ENCODE peak calls at places on chromosomes 12 and 14, in seven cellular contexts. Z is ELF-1, E is ovary, P is T-cell, W is psoas muscle, Y is activated T-cell treated with anti-CD3 and anti-CD28 coated beads for 4 hours, F is neural progenitor cell. M is an unnamed sample.

GRCh38 chr12:108930155-108930554 is 50.3 kb downstream of the DAO start:
- DNase-seq in Z (no peak), E (no peak), P (no peak), W (no peak), Y (no peak), F (no peak), M (no peak)

GRCh38 chr12:6273931-6274687 is 36.4 kb upstream of the PLEKHG6 start:
- DNase-seq in Z (peak), E (no peak), P (no peak), W (no peak), Y (no peak), F (peak), M (no peak)

GRCh38 chr14:59146484-59146883 is 42.0 kb upstream of the DAAM1 start:
- DNase-seq in Z (no peak), E (no peak), P (no peak), W (no peak), Y (no peak), F (no peak), M (no peak)

GRCh38 chr12:109824731-109825130 is 8.5 kb downstream of the TRPV4 start:
- DNase-seq in Z (no peak), E (no peak), P (no peak), W (no peak), Y (no peak), F (no peak), M (no peak)

GRCh38 chr12:7219599-7220243 is 30.2 kb downstream of the PEX5 start:
- DNase-seq in Z (peak), E (peak), P (peak), W (peak), Y (peak), F (peak), M (peak)

GRCh38 chr14:92563359-92563758 is 49.8 kb downstream of the RIN3 start:
- DNase-seq in Z (no peak), E (no peak), P (no peak), W (no peak), Y (no peak), F (no peak), M (no peak)

GRCh38 chr14:55129428-55130193 is 559 bp downstream of the LGALS3 start:
- DNase-seq in Z (no peak), E (peak), P (peak), W (peak), Y (peak), F (peak), M (peak)

GRCh38 chr12:8950702-8951478 is 1.4 kb upstream of the M6PR start:
- DNase-seq in Z (no peak), E (no peak), P (no peak), W (no peak), Y (no peak), F (no peak), M (no peak)

GRCh38 chr12:95532851-95533250 is 18.4 kb downstream of the USP44 start:
- DNase-seq in Z (no peak), E (no peak), P (no peak), W (no peak), Y (no peak), F (no peak), M (peak)

GRCh38 chr14:69652942-69653680 is 41.7 kb downstream of the SUSD6 start:
- DNase-seq in Z (no peak), E (no peak), P (no peak), W (no peak), Y (no peak), F (no peak), M (peak)

GRCh38 chr12:95195122-95195521 is 22.1 kb downstream of the FGD6 start:
- DNase-seq in Z (no peak), E (no peak), P (no peak), W (no peak), Y (no peak), F (no peak), M (no peak)

GRCh38 chr12:102765736-102766135 is 151.3 kb downstream of the PAH start:
- DNase-seq in Z (no peak), E (no peak), P (no peak), W (no peak), Y (no peak), F (no peak), M (peak)

GRCh38 chr14:76329150-76329881 is 46.6 kb upstream of the ESRRB start:
- DNase-seq in Z (peak), E (no peak), P (no peak), W (no peak), Y (no peak), F (peak), M (no peak)

GRCh38 chr12:117045175-117045997 is 53.8 kb downstream of the TESC start:
- DNase-seq in Z (peak), E (no peak), P (no peak), W (no peak), Y (no peak), F (no peak), M (peak)

GRCh38 chr14:66094001-66094727 is 392.0 kb upstream of the CCDC196 start:
- DNase-seq in Z (no peak), E (no peak), P (no peak), W (no peak), Y (no peak), F (no peak), M (no peak)

GRCh38 chr12:124379938-124380754 is 85.3 kb downstream of the RFLNA start:
- DNase-seq in Z (no peak), E (peak), P (no peak), W (peak), Y (no peak), F (peak), M (peak)

GRCh38 chr14:67680941-67681340 is 6.5 kb upstream of the VTI1B start:
- DNase-seq in Z (no peak), E (no peak), P (no peak), W (no peak), Y (no peak), F (no peak), M (no peak)

GRCh38 chr12:96271469-96272199 is 77.5 kb downstream of the ELK3 start:
- DNase-seq in Z (no peak), E (no peak), P (no peak), W (no peak), Y (no peak), F (no peak), M (no peak)

GRCh38 chr12:50234347-50234746 is 49.0 kb downstream of the LIMA1 start:
- DNase-seq in Z (peak), E (no peak), P (no peak), W (no peak), Y (no peak), F (no peak), M (no peak)

GRCh38 chr12:132834181-132834711 is 5.6 kb upstream of the GOLGA3 start:
- DNase-seq in Z (no peak), E (no peak), P (no peak), W (no peak), Y (no peak), F (no peak), M (no peak)

GRCh38 chr14:92486881-92487280 is 26.7 kb upstream of the RIN3 start:
- DNase-seq in Z (no peak), E (no peak), P (no peak), W (no peak), Y (no peak), F (no peak), M (no peak)

GRCh38 chr12:19529933-19530630 is 90.8 kb downstream of the AEBP2 start:
- DNase-seq in Z (no peak), E (no peak), P (no peak), W (no peak), Y (no peak), F (no peak), M (peak)